ENCODE peak calls at places on chromosomes 3 and 15, in five cellular contexts. W is DND-41, A is right lobe of liver, V is fibroblast of the aortic adventitia, C is uterus. F is an unnamed sample.

GRCh38 chr3:69890691-69891090 is 108.8 kb upstream of the SAMMSON start:
- DNase-seq in V (no peak), C (no peak), W (no peak), A (no peak), F (no peak)

GRCh38 chr3:71111784-71112440 is 471.6 kb downstream of the FOXP1 start:
- DNase-seq in W (no peak), A (no peak), V (peak), C (no peak), F (no peak)

GRCh38 chr15:96073908-96074307 is 256.6 kb upstream of the NR2F2 start:
- DNase-seq in V (no peak), A (no peak), C (no peak), W (no peak), F (no peak)

GRCh38 chr3:79410617-79411016 is 357.2 kb downstream of the ROBO1 start:
- DNase-seq in V (no peak), C (no peak), A (no peak), W (no peak), F (no peak)

GRCh38 chr3:110808630-110809029 is 263.0 kb upstream of the NECTIN3 start:
- DNase-seq in C (no peak), A (no peak), W (no peak), V (no peak), F (no peak)

GRCh38 chr3:169744332-169745054 is 20.4 kb downstream of the TERC start:
- DNase-seq in C (no peak), W (no peak), V (peak), A (no peak), F (no peak)

GRCh38 chr3:79968418-79968817 is 200.6 kb upstream of the ROBO1 start:
- DNase-seq in A (no peak), C (no peak), V (no peak), W (no peak), F (no peak)

GRCh38 chr3:39178553-39178952 is 13.8 kb downstream of the XIRP1 start:
- DNase-seq in C (no peak), W (no peak), V (peak), A (no peak), F (no peak)

GRCh38 chr3:37991109-37991508 is 523 bp downstream of the VILL start:
- DNase-seq in C (no peak), V (no peak), A (no peak), W (no peak), F (peak)

GRCh38 chr3:41200669-41201021 is 1.3 kb downstream of the CTNNB1 start:
- DNase-seq in A (no peak), W (peak), V (peak), C (peak), F (no peak)

GRCh38 chr15:67646847-67647246 is 104.3 kb downstream of the MAP2K5 start:
- DNase-seq in V (no peak), C (no peak), W (no peak), A (no peak), F (no peak)

GRCh38 chr3:54127499-54128056 is 5.2 kb downstream of the CACNA2D3 start:
- DNase-seq in C (no peak), W (no peak), A (no peak), V (no peak), F (no peak)

GRCh38 chr3:188336178-188336577 is 182.2 kb downstream of the LPP start:
- DNase-seq in C (no peak), V (no peak), A (no peak), W (no peak), F (no peak)

GRCh38 chr15:90838066-90838465 is 30.3 kb upstream of the FURIN start:
- DNase-seq in C (no peak), V (no peak), A (no peak), W (peak), F (no peak)

GRCh38 chr3:95277614-95278013 is 1214.8 kb downstream of the NSUN3 start:
- DNase-seq in A (no peak), C (no peak), V (no peak), W (no peak), F (no peak)

GRCh38 chr3:11576453-11576852 is 67.3 kb downstream of the VGLL4 start:
- DNase-seq in W (no peak), V (no peak), C (peak), A (no peak), F (no peak)

GRCh38 chr3:104316118-104316517 is 1050.6 kb upstream of the ALCAM start:
- DNase-seq in W (no peak), C (no peak), A (no peak), V (peak), F (no peak)

GRCh38 chr3:81743096-81744025 is 18.1 kb downstream of the GBE1 start:
- DNase-seq in V (peak), A (no peak), W (no peak), C (peak), F (no peak)

DNA sequence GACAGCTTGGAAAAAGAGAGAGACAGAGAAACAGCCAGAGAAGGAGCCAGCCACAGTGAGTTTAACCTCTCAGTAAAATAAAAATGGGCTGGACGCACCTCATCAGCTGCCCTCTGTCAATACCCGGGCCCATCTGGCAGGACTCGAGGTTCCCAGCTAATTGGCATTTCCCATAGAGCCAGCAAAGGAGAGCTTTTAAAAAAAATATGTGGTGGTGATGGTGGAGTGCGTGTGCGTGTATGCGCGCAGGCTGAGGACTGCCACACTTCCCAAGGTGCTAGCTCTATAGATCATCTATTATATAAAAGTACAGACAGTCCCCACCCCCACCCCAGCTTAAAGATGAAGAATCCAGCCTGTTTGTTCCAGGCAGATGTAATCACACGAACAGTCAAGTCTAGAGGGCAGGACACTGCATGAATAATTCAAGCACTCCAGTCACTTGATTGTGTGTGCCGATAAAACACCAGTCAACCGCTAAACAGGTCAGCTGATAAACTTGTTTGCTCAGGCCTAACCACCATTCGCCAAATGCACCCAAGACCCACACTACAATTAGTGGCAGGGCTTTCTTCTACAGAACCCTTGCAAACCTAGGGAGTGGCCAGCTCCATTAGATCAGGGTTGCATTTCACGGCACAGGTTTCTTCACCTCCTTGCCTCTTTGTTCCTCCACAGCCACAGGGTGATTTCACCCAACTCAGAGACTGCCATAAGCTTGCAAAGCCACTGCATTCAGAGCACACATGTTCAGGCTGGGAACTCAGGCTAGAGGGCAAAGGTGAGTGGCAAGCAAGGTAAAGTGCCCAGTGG is 5.9 kb downstream of the TLE3 start:
- DNase-seq in W (no peak), A (peak), C (no peak), V (no peak), F (no peak)
- H3K4me3 ChIP-seq in W (no peak), A (no peak), C (no peak), V (no peak), F (peak)

DNA sequence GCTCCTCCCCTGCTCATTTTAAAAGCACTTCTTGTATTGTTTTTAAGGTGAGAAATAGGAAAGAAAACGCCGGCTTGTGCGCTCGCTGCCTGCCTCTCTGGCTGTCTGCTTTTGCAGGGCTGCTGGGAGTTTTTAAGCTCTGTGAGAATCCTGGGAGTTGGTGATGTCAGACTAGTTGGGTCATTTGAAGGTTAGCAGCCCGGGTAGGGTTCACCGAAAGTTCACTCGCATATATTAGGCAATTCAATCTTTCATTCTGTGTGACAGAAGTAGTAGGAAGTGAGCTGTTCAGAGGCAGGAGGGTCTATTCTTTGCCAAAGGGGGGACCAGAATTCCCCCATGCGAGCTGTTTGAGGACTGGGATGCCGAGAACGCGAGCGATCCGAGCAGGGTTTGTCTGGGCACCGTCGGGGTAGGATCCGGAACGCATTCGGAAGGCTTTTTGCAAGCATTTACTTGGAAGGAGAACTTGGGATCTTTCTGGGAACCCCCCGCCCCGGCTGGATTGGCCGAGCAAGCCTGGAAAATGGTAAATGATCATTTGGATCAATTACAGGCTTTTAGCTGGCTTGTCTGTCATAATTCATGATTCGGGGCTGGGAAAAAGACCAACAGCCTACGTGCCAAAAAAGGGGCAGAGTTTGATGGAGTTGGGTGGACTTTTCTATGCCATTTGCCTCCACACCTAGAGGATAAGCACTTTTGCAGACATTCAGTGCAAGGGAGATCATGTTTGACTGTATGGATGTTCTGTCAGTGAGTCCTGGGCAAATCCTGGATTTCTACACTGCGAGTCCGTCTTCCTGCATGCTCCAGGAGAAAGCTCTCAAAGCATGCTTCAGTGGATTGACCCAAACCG is at the start of gene RARB:
- DNase-seq in W (no peak), C (peak), V (peak), A (peak), F (no peak)
- H3K4me3 ChIP-seq in W (no peak), C (peak), V (peak), A (peak), F (peak)

DNA sequence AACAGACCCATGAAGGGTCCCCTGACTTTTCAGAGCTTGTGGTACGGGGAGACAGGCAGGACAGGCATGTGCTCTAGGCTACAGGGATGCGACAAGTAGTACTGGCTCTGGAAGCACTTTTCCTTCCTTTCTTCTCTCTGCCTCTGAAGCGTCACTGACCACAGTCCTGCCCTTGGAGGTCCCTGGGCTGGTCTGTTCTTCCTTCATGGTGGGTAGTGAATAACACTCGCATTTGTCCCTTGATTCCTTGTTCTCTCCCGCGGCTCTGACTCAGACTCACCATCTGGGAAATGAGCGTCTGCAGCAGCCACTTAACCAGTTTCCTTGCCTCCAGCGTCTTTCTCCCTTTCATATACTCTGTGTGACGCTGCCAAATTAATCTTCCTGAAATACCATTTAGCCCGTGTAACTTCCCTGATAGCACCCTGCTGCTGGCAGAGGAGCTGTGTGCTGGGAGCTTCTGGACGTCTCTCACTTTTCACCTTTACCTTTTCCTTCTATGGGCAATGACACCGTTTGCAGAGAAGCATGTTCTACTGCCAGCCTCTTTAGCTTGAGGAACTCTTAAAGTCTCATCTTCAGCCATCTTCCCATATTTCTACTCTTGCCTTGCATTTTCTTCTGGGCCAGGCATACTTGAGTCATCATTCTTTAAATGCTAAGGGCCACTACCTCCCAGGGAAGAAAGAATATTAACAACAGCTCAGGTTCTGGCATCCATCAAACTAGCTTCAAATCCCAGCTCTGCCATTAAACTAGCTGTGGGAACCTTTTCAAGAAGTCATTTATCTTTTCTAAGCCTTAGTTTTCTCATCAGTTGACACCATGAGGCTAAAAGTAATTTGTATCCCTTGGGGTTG is 33.6 kb downstream of the TMEM45A start:
- DNase-seq in C (peak), V (peak), A (no peak), W (no peak), F (no peak)
- H3K4me3 ChIP-seq in C (no peak), V (peak), A (no peak), W (no peak), F (no peak)

DNA sequence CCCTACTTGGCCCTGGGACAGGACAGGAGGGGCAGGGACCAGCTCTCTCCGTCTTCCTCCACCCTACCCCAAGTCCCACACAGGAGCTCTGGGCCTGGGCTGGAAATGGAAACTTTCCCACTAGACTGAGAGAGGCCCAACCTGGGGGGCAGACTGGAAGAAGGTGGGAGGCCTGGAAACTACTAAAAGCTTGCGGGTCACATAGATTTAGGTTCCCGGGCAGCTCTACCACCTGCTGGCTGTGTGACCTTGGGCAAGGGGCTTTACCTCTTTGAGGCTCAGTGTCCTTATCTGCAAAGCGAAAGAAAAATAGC is 49.9 kb upstream of the CCDC174 start:
- DNase-seq in A (no peak), W (no peak), C (no peak), V (no peak), F (no peak)
- H3K4me3 ChIP-seq in A (no peak), W (no peak), C (no peak), V (no peak), F (no peak)

DNA sequence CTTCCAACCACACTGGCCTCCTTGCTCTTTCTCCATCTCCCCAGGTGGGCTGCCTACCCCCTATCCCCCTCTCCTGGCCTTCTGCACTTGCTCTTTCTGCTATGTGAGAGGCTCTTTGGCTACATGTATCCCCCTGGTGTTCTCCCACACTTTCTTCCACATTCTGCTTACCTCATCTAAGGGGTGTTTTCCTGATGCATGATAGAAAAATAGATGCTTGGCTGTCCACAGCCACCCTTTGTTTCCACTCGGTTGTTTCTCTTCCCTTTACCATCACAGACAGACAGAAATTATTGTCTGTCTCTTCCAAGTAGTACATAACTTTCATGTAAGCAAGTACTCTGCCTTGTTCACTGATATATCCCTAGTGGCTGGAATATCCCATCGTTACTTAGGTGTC is 39.2 kb downstream of the MCTP2 start:
- DNase-seq in C (no peak), V (no peak), W (no peak), A (no peak), F (no peak)
- H3K4me3 ChIP-seq in C (no peak), V (no peak), W (no peak), A (no peak), F (no peak)

DNA sequence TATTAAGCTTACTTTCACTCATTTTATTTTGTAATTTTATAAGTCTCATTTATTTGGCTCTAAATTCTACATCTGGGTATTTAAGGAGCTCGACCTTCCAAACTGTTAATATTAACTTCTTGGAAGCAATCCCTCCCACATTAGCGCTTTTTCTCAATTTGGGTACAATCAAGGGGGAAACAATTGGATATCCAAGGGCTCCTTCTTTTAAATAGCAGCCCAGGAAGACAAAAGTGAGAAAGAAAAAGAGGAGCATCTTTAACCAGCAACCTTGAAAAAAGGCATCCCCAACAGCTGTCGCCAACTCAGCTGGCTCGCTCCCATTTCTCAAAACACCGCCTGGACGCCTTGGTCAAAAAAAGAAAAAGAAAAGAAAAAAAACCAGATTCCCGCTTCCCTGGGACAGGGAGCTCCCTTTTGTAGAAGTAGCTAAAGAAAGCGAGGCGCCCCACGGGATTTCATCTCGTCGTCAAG is 864 bp downstream of the C3orf70 start:
- DNase-seq in V (no peak), W (no peak), A (no peak), C (peak), F (no peak)
- H3K4me3 ChIP-seq in V (no peak), W (no peak), A (peak), C (peak), F (peak)